ENCODE peak calls at places on chromosomes 5 and 9, in four cellular contexts. One of them, this sample, is unnamed.
A peak's percentile ranks its signal among the peaks of the same experiment; 100 is the strongest.

GRCh38 chr5:162128117-162128516 is 60.5 kb downstream of the GABRG2 start:
- DNase-seq in stimulated activated CD8-positive, alpha-beta memory T cell treated with anti-CD3 and anti-CD28 coated beads, Interleukin-15, amount 100 ng/mL, for 24 hours: no peak
- DNase-seq in RPMI7951: no peak
- DNase-seq in activated naive CD8-positive, alpha-beta T cell treated with anti-CD3 and anti-CD28 coated beads, Interleukin-2, amount 50 U/mL, for 24 hours: no peak
- DNase-seq in this sample: no peak

GRCh38 chr9:121182437-121182836 is 19.2 kb downstream of the RAB14 start:
- DNase-seq in RPMI7951: no peak
- DNase-seq in stimulated activated CD8-positive, alpha-beta memory T cell treated with anti-CD3 and anti-CD28 coated beads, Interleukin-15, amount 100 ng/mL, for 24 hours: no peak
- DNase-seq in activated naive CD8-positive, alpha-beta T cell treated with anti-CD3 and anti-CD28 coated beads, Interleukin-2, amount 50 U/mL, for 24 hours: no peak
- DNase-seq in this sample: no peak

GRCh38 chr9:117543089-117543488 is 128.2 kb upstream of the ASTN2 start:
- DNase-seq in RPMI7951: no peak
- DNase-seq in activated naive CD8-positive, alpha-beta T cell treated with anti-CD3 and anti-CD28 coated beads, Interleukin-2, amount 50 U/mL, for 24 hours: no peak
- DNase-seq in stimulated activated CD8-positive, alpha-beta memory T cell treated with anti-CD3 and anti-CD28 coated beads, Interleukin-15, amount 100 ng/mL, for 24 hours: no peak
- DNase-seq in this sample: no peak

GRCh38 chr9:126295516-126295915 is 31.1 kb upstream of the MVB12B start:
- DNase-seq in stimulated activated CD8-positive, alpha-beta memory T cell treated with anti-CD3 and anti-CD28 coated beads, Interleukin-15, amount 100 ng/mL, for 24 hours: no peak
- DNase-seq in activated naive CD8-positive, alpha-beta T cell treated with anti-CD3 and anti-CD28 coated beads, Interleukin-2, amount 50 U/mL, for 24 hours: no peak
- DNase-seq in RPMI7951: no peak
- DNase-seq in this sample: no peak

GRCh38 chr5:132489871-132490483 is 596 bp downstream of the IRF1 start:
- DNase-seq in activated naive CD8-positive, alpha-beta T cell treated with anti-CD3 and anti-CD28 coated beads, Interleukin-2, amount 50 U/mL, for 24 hours: peak; percentile 55
- DNase-seq in stimulated activated CD8-positive, alpha-beta memory T cell treated with anti-CD3 and anti-CD28 coated beads, Interleukin-15, amount 100 ng/mL, for 24 hours: no peak
- DNase-seq in RPMI7951: no peak
- DNase-seq in this sample: peak; percentile 8

GRCh38 chr9:4866239-4866969 is 73.7 kb downstream of the RCL1 start:
- DNase-seq in stimulated activated CD8-positive, alpha-beta memory T cell treated with anti-CD3 and anti-CD28 coated beads, Interleukin-15, amount 100 ng/mL, for 24 hours: no peak
- DNase-seq in RPMI7951: peak; percentile 56
- DNase-seq in activated naive CD8-positive, alpha-beta T cell treated with anti-CD3 and anti-CD28 coated beads, Interleukin-2, amount 50 U/mL, for 24 hours: no peak
- DNase-seq in this sample: no peak

GRCh38 chr5:138637256-138637655 is 62.1 kb upstream of the HSPA9 start:
- DNase-seq in stimulated activated CD8-positive, alpha-beta memory T cell treated with anti-CD3 and anti-CD28 coated beads, Interleukin-15, amount 100 ng/mL, for 24 hours: no peak
- DNase-seq in RPMI7951: no peak
- DNase-seq in activated naive CD8-positive, alpha-beta T cell treated with anti-CD3 and anti-CD28 coated beads, Interleukin-2, amount 50 U/mL, for 24 hours: no peak
- DNase-seq in this sample: no peak

GRCh38 chr5:100623719-100624118 is 88.5 kb downstream of the FAM174A start:
- DNase-seq in RPMI7951: peak; percentile 7
- DNase-seq in stimulated activated CD8-positive, alpha-beta memory T cell treated with anti-CD3 and anti-CD28 coated beads, Interleukin-15, amount 100 ng/mL, for 24 hours: no peak
- DNase-seq in activated naive CD8-positive, alpha-beta T cell treated with anti-CD3 and anti-CD28 coated beads, Interleukin-2, amount 50 U/mL, for 24 hours: no peak
- DNase-seq in this sample: no peak

GRCh38 chr5:93607367-93608258 is 24.6 kb downstream of the NR2F1 start:
- DNase-seq in activated naive CD8-positive, alpha-beta T cell treated with anti-CD3 and anti-CD28 coated beads, Interleukin-2, amount 50 U/mL, for 24 hours: no peak
- DNase-seq in stimulated activated CD8-positive, alpha-beta memory T cell treated with anti-CD3 and anti-CD28 coated beads, Interleukin-15, amount 100 ng/mL, for 24 hours: no peak
- DNase-seq in RPMI7951: peak; percentile 69
- DNase-seq in this sample: peak; percentile 53

GRCh38 chr5:92513067-92513466 is 1068.0 kb downstream of the NR2F1-AS1 start:
- DNase-seq in stimulated activated CD8-positive, alpha-beta memory T cell treated with anti-CD3 and anti-CD28 coated beads, Interleukin-15, amount 100 ng/mL, for 24 hours: no peak
- DNase-seq in RPMI7951: no peak
- DNase-seq in activated naive CD8-positive, alpha-beta T cell treated with anti-CD3 and anti-CD28 coated beads, Interleukin-2, amount 50 U/mL, for 24 hours: no peak
- DNase-seq in this sample: no peak

GRCh38 chr5:131384616-131385214 is 120.9 kb downstream of the CDC42SE2 start:
- DNase-seq in stimulated activated CD8-positive, alpha-beta memory T cell treated with anti-CD3 and anti-CD28 coated beads, Interleukin-15, amount 100 ng/mL, for 24 hours: no peak
- DNase-seq in RPMI7951: no peak
- DNase-seq in activated naive CD8-positive, alpha-beta T cell treated with anti-CD3 and anti-CD28 coated beads, Interleukin-2, amount 50 U/mL, for 24 hours: no peak
- DNase-seq in this sample: no peak

GRCh38 chr9:106953166-106953565 is 90.2 kb downstream of the ZNF462 start:
- DNase-seq in stimulated activated CD8-positive, alpha-beta memory T cell treated with anti-CD3 and anti-CD28 coated beads, Interleukin-15, amount 100 ng/mL, for 24 hours: no peak
- DNase-seq in RPMI7951: peak; percentile 45
- DNase-seq in activated naive CD8-positive, alpha-beta T cell treated with anti-CD3 and anti-CD28 coated beads, Interleukin-2, amount 50 U/mL, for 24 hours: no peak
- DNase-seq in this sample: no peak

GRCh38 chr9:69760278-69760610 is 433 bp upstream of the PTAR1 start:
- DNase-seq in RPMI7951: no peak
- DNase-seq in activated naive CD8-positive, alpha-beta T cell treated with anti-CD3 and anti-CD28 coated beads, Interleukin-2, amount 50 U/mL, for 24 hours: no peak
- DNase-seq in stimulated activated CD8-positive, alpha-beta memory T cell treated with anti-CD3 and anti-CD28 coated beads, Interleukin-15, amount 100 ng/mL, for 24 hours: no peak
- DNase-seq in this sample: no peak

GRCh38 chr5:148408092-148408491 is 24.3 kb downstream of the FBXO38 start:
- DNase-seq in stimulated activated CD8-positive, alpha-beta memory T cell treated with anti-CD3 and anti-CD28 coated beads, Interleukin-15, amount 100 ng/mL, for 24 hours: no peak
- DNase-seq in activated naive CD8-positive, alpha-beta T cell treated with anti-CD3 and anti-CD28 coated beads, Interleukin-2, amount 50 U/mL, for 24 hours: no peak
- DNase-seq in RPMI7951: no peak
- DNase-seq in this sample: no peak

GRCh38 chr9:111874500-111874899 is 22.1 kb upstream of the UGCG start:
- DNase-seq in stimulated activated CD8-positive, alpha-beta memory T cell treated with anti-CD3 and anti-CD28 coated beads, Interleukin-15, amount 100 ng/mL, for 24 hours: no peak
- DNase-seq in activated naive CD8-positive, alpha-beta T cell treated with anti-CD3 and anti-CD28 coated beads, Interleukin-2, amount 50 U/mL, for 24 hours: no peak
- DNase-seq in RPMI7951: no peak
- DNase-seq in this sample: no peak

GRCh38 chr5:53326420-53327153 is 153.8 kb upstream of the FST start:
- DNase-seq in stimulated activated CD8-positive, alpha-beta memory T cell treated with anti-CD3 and anti-CD28 coated beads, Interleukin-15, amount 100 ng/mL, for 24 hours: no peak
- DNase-seq in RPMI7951: no peak
- DNase-seq in activated naive CD8-positive, alpha-beta T cell treated with anti-CD3 and anti-CD28 coated beads, Interleukin-2, amount 50 U/mL, for 24 hours: no peak
- DNase-seq in this sample: no peak

GRCh38 chr9:121445986-121446385 is 53.7 kb downstream of the GGTA1 start:
- DNase-seq in RPMI7951: no peak
- DNase-seq in stimulated activated CD8-positive, alpha-beta memory T cell treated with anti-CD3 and anti-CD28 coated beads, Interleukin-15, amount 100 ng/mL, for 24 hours: no peak
- DNase-seq in activated naive CD8-positive, alpha-beta T cell treated with anti-CD3 and anti-CD28 coated beads, Interleukin-2, amount 50 U/mL, for 24 hours: peak; percentile 22
- DNase-seq in this sample: no peak

GRCh38 chr5:132070460-132071337 is 2.9 kb upstream of the CSF2 start:
- DNase-seq in stimulated activated CD8-positive, alpha-beta memory T cell treated with anti-CD3 and anti-CD28 coated beads, Interleukin-15, amount 100 ng/mL, for 24 hours: no peak
- DNase-seq in RPMI7951: peak; percentile 69
- DNase-seq in activated naive CD8-positive, alpha-beta T cell treated with anti-CD3 and anti-CD28 coated beads, Interleukin-2, amount 50 U/mL, for 24 hours: peak; percentile 80
- DNase-seq in this sample: no peak

GRCh38 chr5:171617268-171617667 is 168.3 kb upstream of the SMIM23 start:
- DNase-seq in RPMI7951: no peak
- DNase-seq in stimulated activated CD8-positive, alpha-beta memory T cell treated with anti-CD3 and anti-CD28 coated beads, Interleukin-15, amount 100 ng/mL, for 24 hours: no peak
- DNase-seq in activated naive CD8-positive, alpha-beta T cell treated with anti-CD3 and anti-CD28 coated beads, Interleukin-2, amount 50 U/mL, for 24 hours: no peak
- DNase-seq in this sample: no peak

GRCh38 chr9:100426532-100427365 is at the start of gene MSANTD3:
- DNase-seq in RPMI7951: peak; percentile 83
- DNase-seq in stimulated activated CD8-positive, alpha-beta memory T cell treated with anti-CD3 and anti-CD28 coated beads, Interleukin-15, amount 100 ng/mL, for 24 hours: no peak
- DNase-seq in activated naive CD8-positive, alpha-beta T cell treated with anti-CD3 and anti-CD28 coated beads, Interleukin-2, amount 50 U/mL, for 24 hours: peak; percentile 54
- DNase-seq in this sample: peak; percentile 54

GRCh38 chr5:76153996-76154395 is 70.8 kb downstream of the SV2C start:
- DNase-seq in RPMI7951: no peak
- DNase-seq in stimulated activated CD8-positive, alpha-beta memory T cell treated with anti-CD3 and anti-CD28 coated beads, Interleukin-15, amount 100 ng/mL, for 24 hours: no peak
- DNase-seq in activated naive CD8-positive, alpha-beta T cell treated with anti-CD3 and anti-CD28 coated beads, Interleukin-2, amount 50 U/mL, for 24 hours: no peak
- DNase-seq in this sample: no peak

GRCh38 chr9:109248133-109248581 is 72.7 kb downstream of the EPB41L4B start:
- DNase-seq in RPMI7951: peak; percentile 30
- DNase-seq in stimulated activated CD8-positive, alpha-beta memory T cell treated with anti-CD3 and anti-CD28 coated beads, Interleukin-15, amount 100 ng/mL, for 24 hours: no peak
- DNase-seq in activated naive CD8-positive, alpha-beta T cell treated with anti-CD3 and anti-CD28 coated beads, Interleukin-2, amount 50 U/mL, for 24 hours: no peak
- DNase-seq in this sample: no peak

GRCh38 chr5:68187268-68188055 is 28.1 kb upstream of the PIK3R1 start:
- DNase-seq in RPMI7951: no peak
- DNase-seq in activated naive CD8-positive, alpha-beta T cell treated with anti-CD3 and anti-CD28 coated beads, Interleukin-2, amount 50 U/mL, for 24 hours: no peak
- DNase-seq in stimulated activated CD8-positive, alpha-beta memory T cell treated with anti-CD3 and anti-CD28 coated beads, Interleukin-15, amount 100 ng/mL, for 24 hours: no peak
- DNase-seq in this sample: no peak

GRCh38 chr5:343461-344401 is 22.2 kb downstream of the AHRR start:
- DNase-seq in activated naive CD8-positive, alpha-beta T cell treated with anti-CD3 and anti-CD28 coated beads, Interleukin-2, amount 50 U/mL, for 24 hours: peak; percentile 60
- DNase-seq in RPMI7951: peak; percentile 27
- DNase-seq in stimulated activated CD8-positive, alpha-beta memory T cell treated with anti-CD3 and anti-CD28 coated beads, Interleukin-15, amount 100 ng/mL, for 24 hours: no peak
- DNase-seq in this sample: peak; percentile 51

GRCh38 chr9:109440797-109441287 is 57.3 kb downstream of the PTPN3 start:
- DNase-seq in RPMI7951: peak; percentile 82
- DNase-seq in activated naive CD8-positive, alpha-beta T cell treated with anti-CD3 and anti-CD28 coated beads, Interleukin-2, amount 50 U/mL, for 24 hours: peak; percentile 26
- DNase-seq in stimulated activated CD8-positive, alpha-beta memory T cell treated with anti-CD3 and anti-CD28 coated beads, Interleukin-15, amount 100 ng/mL, for 24 hours: no peak
- DNase-seq in this sample: peak; percentile 87

GRCh38 chr5:139204196-139204595 is 6.0 kb upstream of the SIL1 start:
- DNase-seq in activated naive CD8-positive, alpha-beta T cell treated with anti-CD3 and anti-CD28 coated beads, Interleukin-2, amount 50 U/mL, for 24 hours: no peak
- DNase-seq in RPMI7951: no peak
- DNase-seq in stimulated activated CD8-positive, alpha-beta memory T cell treated with anti-CD3 and anti-CD28 coated beads, Interleukin-15, amount 100 ng/mL, for 24 hours: no peak
- DNase-seq in this sample: no peak

GRCh38 chr5:73702951-73703350 is 77.0 kb downstream of the ARHGEF28 start:
- DNase-seq in RPMI7951: no peak
- DNase-seq in activated naive CD8-positive, alpha-beta T cell treated with anti-CD3 and anti-CD28 coated beads, Interleukin-2, amount 50 U/mL, for 24 hours: no peak
- DNase-seq in stimulated activated CD8-positive, alpha-beta memory T cell treated with anti-CD3 and anti-CD28 coated beads, Interleukin-15, amount 100 ng/mL, for 24 hours: no peak
- DNase-seq in this sample: no peak

GRCh38 chr5:16304846-16305245 is 125.3 kb upstream of the MARCHF11 start:
- DNase-seq in RPMI7951: peak; percentile 65
- DNase-seq in stimulated activated CD8-positive, alpha-beta memory T cell treated with anti-CD3 and anti-CD28 coated beads, Interleukin-15, amount 100 ng/mL, for 24 hours: no peak
- DNase-seq in activated naive CD8-positive, alpha-beta T cell treated with anti-CD3 and anti-CD28 coated beads, Interleukin-2, amount 50 U/mL, for 24 hours: no peak
- DNase-seq in this sample: no peak

GRCh38 chr5:57221049-57221568 is 47.2 kb downstream of the GPBP1 start:
- DNase-seq in activated naive CD8-positive, alpha-beta T cell treated with anti-CD3 and anti-CD28 coated beads, Interleukin-2, amount 50 U/mL, for 24 hours: no peak
- DNase-seq in stimulated activated CD8-positive, alpha-beta memory T cell treated with anti-CD3 and anti-CD28 coated beads, Interleukin-15, amount 100 ng/mL, for 24 hours: no peak
- DNase-seq in RPMI7951: peak; percentile 51
- DNase-seq in this sample: peak; percentile 8

GRCh38 chr5:71938886-71939285 is 168.4 kb upstream of the MAP1B start:
- DNase-seq in stimulated activated CD8-positive, alpha-beta memory T cell treated with anti-CD3 and anti-CD28 coated beads, Interleukin-15, amount 100 ng/mL, for 24 hours: no peak
- DNase-seq in activated naive CD8-positive, alpha-beta T cell treated with anti-CD3 and anti-CD28 coated beads, Interleukin-2, amount 50 U/mL, for 24 hours: no peak
- DNase-seq in RPMI7951: no peak
- DNase-seq in this sample: no peak

GRCh38 chr5:60184599-60184998 is 291.1 kb upstream of the PDE4D start:
- DNase-seq in activated naive CD8-positive, alpha-beta T cell treated with anti-CD3 and anti-CD28 coated beads, Interleukin-2, amount 50 U/mL, for 24 hours: no peak
- DNase-seq in RPMI7951: peak; percentile 83
- DNase-seq in stimulated activated CD8-positive, alpha-beta memory T cell treated with anti-CD3 and anti-CD28 coated beads, Interleukin-15, amount 100 ng/mL, for 24 hours: no peak
- DNase-seq in this sample: no peak

GRCh38 chr9:96136992-96137665 is 164.8 kb downstream of the HSD17B3 start:
- DNase-seq in activated naive CD8-positive, alpha-beta T cell treated with anti-CD3 and anti-CD28 coated beads, Interleukin-2, amount 50 U/mL, for 24 hours: no peak
- DNase-seq in RPMI7951: peak; percentile 38
- DNase-seq in stimulated activated CD8-positive, alpha-beta memory T cell treated with anti-CD3 and anti-CD28 coated beads, Interleukin-15, amount 100 ng/mL, for 24 hours: no peak
- DNase-seq in this sample: peak; percentile 23

This sample was measured in amniotic stem cell.